ENCODE peak calls at places on chromosome 11, in eight cellular contexts. M is pancreas, D is COR-L47, Y is AG20443, A is GOT3, J is NAMALWA, W is GM12865, K is hypothalamus. S is an unnamed sample.
A peak's percentile ranks its signal among the peaks of the same experiment; 100 is the strongest.

GRCh38 chr11:118908931-118909618 is 16.7 kb downstream of the BCL9L start:
- DNase-seq in K (peak; percentile 56), M (peak; percentile 67), W (no peak), D (peak; percentile 56), A (no peak), J (no peak), Y (peak; percentile 80), S (no peak)

GRCh38 chr11:60195923-60196368 is 13.1 kb upstream of the MS4A6A start:
- DNase-seq in A (no peak), J (no peak), W (peak; percentile 64), K (no peak), D (no peak), M (no peak), Y (no peak), S (no peak)

GRCh38 chr11:102842930-102843329 is 479 bp downstream of the MMP3 start:
- DNase-seq in W (no peak), Y (no peak), J (no peak), M (no peak), D (no peak), K (no peak), A (no peak), S (no peak)

GRCh38 chr11:48047616-48048015 is 67.3 kb downstream of the PTPRJ start:
- DNase-seq in K (no peak), J (no peak), D (no peak), Y (peak; percentile 73), M (no peak), A (no peak), W (no peak), S (no peak)

GRCh38 chr11:114314096-114314495 is 17.9 kb downstream of the NNMT start:
- DNase-seq in W (no peak), J (no peak), K (no peak), D (no peak), A (no peak), M (no peak), Y (no peak), S (no peak)

GRCh38 chr11:45644981-45645889 is 20.2 kb downstream of the CHST1 start:
- DNase-seq in M (no peak), A (no peak), D (no peak), J (no peak), Y (no peak), W (no peak), K (no peak), S (peak; percentile 38)

GRCh38 chr11:12195773-12196172 is 85.4 kb downstream of the MICAL2 start:
- DNase-seq in M (no peak), J (no peak), A (no peak), W (peak; percentile 83), K (no peak), Y (no peak), D (no peak), S (peak; percentile 70)

GRCh38 chr11:58573451-58574104 is 2.1 kb downstream of the LPXN start:
- DNase-seq in A (no peak), J (peak; percentile 78), Y (peak; percentile 63), D (no peak), W (peak; percentile 81), M (no peak), K (no peak), S (peak; percentile 83)

GRCh38 chr11:130308059-130308458 is 6.7 kb downstream of the ZBTB44 start:
- DNase-seq in K (no peak), W (no peak), D (no peak), A (no peak), M (no peak), Y (no peak), J (no peak), S (no peak)

GRCh38 chr11:86608251-86608799 is 64.1 kb downstream of the ME3 start:
- DNase-seq in J (peak; percentile 73), A (no peak), M (peak; percentile 75), Y (peak; percentile 64), K (peak; percentile 12), W (peak; percentile 63), D (peak; percentile 15), S (peak; percentile 63)

GRCh38 chr11:35714882-35715612 is 52.5 kb downstream of the TRIM44 start:
- DNase-seq in M (no peak), A (no peak), K (no peak), W (peak; percentile 86), D (no peak), Y (peak; percentile 18), J (no peak), S (no peak)

GRCh38 chr11:83480251-83480650 is 194.1 kb upstream of the CCDC90B start:
- DNase-seq in Y (no peak), M (no peak), D (no peak), K (no peak), W (no peak), J (no peak), A (no peak), S (no peak)

GRCh38 chr11:75944515-75944914 is 129.5 kb downstream of the UVRAG start:
- DNase-seq in D (no peak), J (no peak), K (no peak), A (no peak), Y (no peak), W (no peak), M (no peak), S (no peak)

GRCh38 chr11:28009383-28009782 is 98.6 kb downstream of the KIF18A start:
- DNase-seq in Y (peak; percentile 38), J (no peak), K (no peak), A (no peak), D (no peak), M (no peak), W (no peak), S (no peak)

GRCh38 chr11:66720223-66720898 is 8.7 kb downstream of the SPTBN2 start:
- DNase-seq in A (no peak), M (peak; percentile 95), J (no peak), D (peak; percentile 96), K (no peak), Y (peak; percentile 37), W (peak; percentile 17), S (no peak)

GRCh38 chr11:34978236-34979191 is 62.1 kb downstream of the PDHX start:
- DNase-seq in Y (no peak), W (no peak), J (no peak), A (no peak), M (no peak), D (no peak), K (no peak), S (no peak)

GRCh38 chr11:70027451-70027850 is 50.7 kb upstream of the ANO1 start:
- DNase-seq in K (no peak), J (no peak), M (no peak), D (no peak), W (no peak), A (no peak), Y (no peak), S (peak; percentile 13)

GRCh38 chr11:88105952-88106351 is 69.3 kb downstream of the RAB38 start:
- DNase-seq in A (no peak), K (no peak), D (no peak), M (no peak), W (peak; percentile 13), J (peak; percentile 3), Y (no peak), S (no peak)

GRCh38 chr11:10328314-10329090 is 23.6 kb downstream of the ADM start:
- DNase-seq in D (no peak), K (no peak), A (no peak), J (no peak), M (no peak), Y (no peak), W (no peak), S (no peak)

GRCh38 chr11:8028766-8029165 is 41.6 kb downstream of the EIF3F start:
- DNase-seq in K (no peak), J (no peak), W (no peak), D (no peak), A (no peak), Y (no peak), M (no peak), S (no peak)

GRCh38 chr11:43984519-43985385 is 42.3 kb downstream of the C11orf96 start:
- DNase-seq in Y (no peak), D (no peak), J (no peak), A (no peak), M (peak; percentile 40), W (no peak), K (no peak), S (no peak)

GRCh38 chr11:221539-221938 is 14.0 kb downstream of the RIC8A start:
- DNase-seq in K (no peak), A (no peak), J (no peak), W (no peak), D (no peak), M (no peak), Y (no peak), S (peak; percentile 21)

GRCh38 chr11:6650980-6651379 is 4.6 kb downstream of the DCHS1 start:
- DNase-seq in Y (no peak), K (no peak), W (no peak), D (no peak), M (no peak), J (no peak), A (no peak), S (peak; percentile 69)

GRCh38 chr11:127470485-127470884 is 469.9 kb upstream of the KIRREL3 start:
- DNase-seq in J (peak; percentile 38), W (peak; percentile 9), Y (no peak), D (no peak), A (no peak), K (no peak), M (no peak), S (no peak)

GRCh38 chr11:70948855-70949551 is 303.4 kb downstream of the SHANK2 start:
- DNase-seq in K (no peak), A (no peak), J (no peak), D (peak; percentile 95), W (no peak), Y (no peak), M (peak; percentile 70), S (no peak)

GRCh38 chr11:91295591-91295990 is 929.0 kb upstream of the FAT3 start:
- DNase-seq in J (no peak), K (no peak), D (no peak), W (peak; percentile 15), M (no peak), Y (no peak), A (no peak), S (no peak)

S was measured in activated CD8-positive, alpha-beta memory T cell treated with anti-CD3 and anti-CD28 coated beads for 24 hours.